ENCODE peak calls at places on chromosome 3, in five cellular contexts. B, K, P, T and L are unnamed samples.

GRCh38 chr3:106376016-106376415 is 507.2 kb upstream of the CBLB start:
- DNase-seq in B (no peak), K (no peak), P (no peak), T (no peak), L (peak; percentile 43)

GRCh38 chr3:101850327-101851048 is 1.2 kb downstream of the NFKBIZ start:
- DNase-seq in B (no peak), K (no peak), P (no peak), T (no peak), L (peak; percentile 44)

GRCh38 chr3:99484871-99485270 is 153.5 kb upstream of the COL8A1 start:
- DNase-seq in B (no peak), K (no peak), P (no peak), T (no peak), L (no peak)

GRCh38 chr3:124272611-124273151 is 280.8 kb upstream of the ROPN1 start:
- DNase-seq in B (no peak), K (no peak), P (no peak), T (peak; percentile 56), L (no peak)

GRCh38 chr3:81300324-81300927 is 461.0 kb downstream of the GBE1 start:
- DNase-seq in B (no peak), K (no peak), P (no peak), T (no peak), L (no peak)

GRCh38 chr3:106272302-106272701 is 403.5 kb upstream of the CBLB start:
- DNase-seq in B (no peak), K (no peak), P (no peak), T (no peak), L (no peak)

GRCh38 chr3:42699511-42699971 is 3.1 kb downstream of the HHATL start:
- DNase-seq in B (no peak), K (no peak), P (no peak), T (peak; percentile 64), L (no peak)

GRCh38 chr3:104316118-104316517 is 1050.6 kb upstream of the ALCAM start:
- DNase-seq in B (no peak), K (no peak), P (no peak), T (no peak), L (no peak)

GRCh38 chr3:138945646-138946553 is 1.0 kb downstream of the FOXL2 start:
- DNase-seq in B (no peak), K (peak; percentile 53), P (peak; percentile 75), T (peak; percentile 79), L (peak; percentile 38)

GRCh38 chr3:29644261-29644660 is 363.4 kb downstream of the RBMS3 start:
- DNase-seq in B (no peak), K (no peak), P (no peak), T (no peak), L (no peak)

GRCh38 chr3:183816681-183817080 is 8.7 kb downstream of the MAP6D1 start:
- DNase-seq in B (no peak), K (no peak), P (no peak), T (peak; percentile 32), L (no peak)

GRCh38 chr3:126339466-126339865 is 17.7 kb downstream of the KLF15 start:
- DNase-seq in B (no peak), K (no peak), P (no peak), T (peak; percentile 56), L (no peak)

GRCh38 chr3:151766454-151766853 is 32.7 kb downstream of the AADACL2 start:
- DNase-seq in B (no peak), K (no peak), P (peak; percentile 98), T (no peak), L (peak; percentile 41)

GRCh38 chr3:149373235-149374125 is 4.0 kb downstream of the TM4SF1 start:
- DNase-seq in B (no peak), K (no peak), P (peak; percentile 73), T (no peak), L (peak; percentile 91)

GRCh38 chr3:194043516-194043915 is 92.4 kb upstream of the HES1 start:
- DNase-seq in B (peak; percentile 70), K (no peak), P (no peak), T (no peak), L (peak; percentile 23)

GRCh38 chr3:58005662-58006061 is 2.6 kb upstream of the FLNB start:
- DNase-seq in B (peak; percentile 87), K (no peak), P (peak; percentile 55), T (no peak), L (peak; percentile 94)

GRCh38 chr3:12891985-12892839 is 50.8 kb upstream of the RPL32 start:
- DNase-seq in B (no peak), K (peak; percentile 58), P (peak; percentile 55), T (no peak), L (peak; percentile 65)

GRCh38 chr3:182983811-182984210 is 3.5 kb upstream of the DCUN1D1 start:
- DNase-seq in B (no peak), K (no peak), P (no peak), T (no peak), L (peak; percentile 35)

GRCh38 chr3:15386352-15386751 is 41.0 kb downstream of the METTL6 start:
- DNase-seq in B (no peak), K (no peak), P (no peak), T (peak; percentile 48), L (no peak)

GRCh38 chr3:178558637-178559036 is 22.4 kb downstream of the KCNMB2 start:
- DNase-seq in B (peak; percentile 23), K (no peak), P (no peak), T (no peak), L (no peak)

GRCh38 chr3:16961621-16962205 is 77.0 kb downstream of the PLCL2 start:
- DNase-seq in B (no peak), K (no peak), P (peak; percentile 6), T (no peak), L (no peak)

GRCh38 chr3:143139786-143140185 is 20.2 kb downstream of the CHST2 start:
- DNase-seq in B (no peak), K (no peak), P (peak; percentile 49), T (no peak), L (peak; percentile 73)

GRCh38 chr3:127208483-127209100 is 15.7 kb downstream of the PRR23E start:
- DNase-seq in B (no peak), K (no peak), P (no peak), T (peak; percentile 72), L (no peak)

GRCh38 chr3:7744850-7745249 is 756.8 kb upstream of the LMCD1 start:
- DNase-seq in B (no peak), K (no peak), P (no peak), T (no peak), L (no peak)

GRCh38 chr3:124514681-124515080 is 215.6 kb upstream of the UMPS start:
- DNase-seq in B (no peak), K (no peak), P (no peak), T (no peak), L (no peak)

GRCh38 chr3:138923531-138923994 is 23.4 kb downstream of the FOXL2 start:
- DNase-seq in B (no peak), K (peak; percentile 91), P (peak; percentile 84), T (peak; percentile 96), L (peak; percentile 93)

GRCh38 chr3:11641683-11642407 is 1.9 kb downstream of the VGLL4 start:
- DNase-seq in B (no peak), K (no peak), P (no peak), T (no peak), L (peak; percentile 55)

GRCh38 chr3:140695361-140696061 is 17.6 kb downstream of the TRIM42 start:
- DNase-seq in B (no peak), K (no peak), P (no peak), T (no peak), L (no peak)

GRCh38 chr3:98763076-98763475 is at the start of gene ST3GAL6:
- DNase-seq in B (no peak), K (no peak), P (no peak), T (no peak), L (peak; percentile 45)

GRCh38 chr3:109081746-109082510 is 36.0 kb downstream of the MORC1 start:
- DNase-seq in B (peak; percentile 63), K (peak; percentile 24), P (peak; percentile 53), T (no peak), L (peak; percentile 71)

GRCh38 chr3:118501152-118501551 is 533.5 kb downstream of the IGSF11 start:
- DNase-seq in B (no peak), K (peak; percentile 23), P (peak; percentile 27), T (no peak), L (peak; percentile 35)

DNA sequence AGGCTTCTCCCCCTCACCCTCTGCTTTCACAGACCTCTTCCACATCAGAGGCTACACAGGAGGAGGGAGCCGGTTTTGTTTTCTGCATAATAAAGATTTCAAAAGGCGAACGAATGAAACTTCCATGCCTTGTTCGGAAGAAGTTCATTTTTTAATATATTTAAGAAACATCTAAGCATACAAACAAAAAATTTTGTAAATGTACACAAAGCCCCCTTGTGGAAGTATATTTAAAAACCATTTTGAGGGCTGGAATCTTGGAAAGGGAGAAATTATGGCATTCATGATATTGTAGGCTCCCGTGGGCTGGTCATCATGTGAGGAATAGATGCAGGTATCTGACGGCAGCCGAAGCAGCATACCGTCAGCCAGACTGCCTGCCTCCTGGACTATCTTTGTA is 90.4 kb downstream of the MECOM start:
- DNase-seq in B (no peak), K (no peak), P (no peak), T (no peak), L (no peak)
- TF ChIP-seq CTCF in B (peak; percentile 7), K (peak; percentile 33), P (peak; percentile 9), T (no peak), L (peak; percentile 20)

DNA sequence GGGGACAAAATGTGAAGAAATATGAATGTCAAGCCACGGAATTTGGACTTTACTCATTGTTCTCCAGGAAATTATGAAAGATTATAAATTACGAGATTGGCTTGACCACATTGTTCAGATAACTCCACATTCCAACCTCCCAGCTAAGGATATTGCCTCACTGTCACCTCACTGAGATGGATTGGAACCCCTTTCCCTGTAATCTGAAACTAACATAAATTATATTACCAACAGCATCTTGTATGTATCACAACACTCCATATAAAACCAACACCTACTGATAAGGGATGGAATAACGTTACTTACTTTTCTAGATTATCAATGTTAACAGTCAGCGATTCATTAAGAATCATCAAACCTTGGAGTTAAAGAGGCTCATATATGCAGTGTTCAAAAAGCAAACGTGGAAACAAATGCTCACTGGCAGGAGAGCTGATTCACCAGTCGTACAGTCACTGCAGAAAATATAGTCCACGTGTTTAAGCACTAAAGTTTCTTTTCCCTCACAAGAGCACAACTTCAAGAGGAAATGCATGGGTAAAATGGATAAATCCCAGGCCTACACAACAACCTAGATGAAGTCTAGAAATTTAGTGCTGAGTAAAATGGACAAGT is 451.5 kb downstream of the FGF12 start:
- DNase-seq in B (no peak), K (no peak), P (no peak), T (no peak), L (peak; percentile 21)
- TF ChIP-seq CTCF in B (no peak), K (no peak), P (no peak), T (no peak), L (no peak)

GRCh38 chr3:147945968-147946519 is 536.9 kb downstream of the ZIC1 start:
- DNase-seq in B (peak; percentile 56), K (peak; percentile 52), P (peak; percentile 67), T (no peak), L (peak; percentile 54)
- TF ChIP-seq CTCF in B (peak; percentile 73), K (peak; percentile 68), P (peak; percentile 51), T (no peak), L (peak; percentile 21)

GRCh38 chr3:41447701-41448100 is 248.4 kb downstream of the CTNNB1 start:
- DNase-seq in B (no peak), K (no peak), P (no peak), T (no peak), L (no peak)

GRCh38 chr3:41450416-41451231 is 251.3 kb downstream of the CTNNB1 start:
- DNase-seq in B (no peak), K (no peak), P (peak; percentile 6), T (no peak), L (no peak)

DNA sequence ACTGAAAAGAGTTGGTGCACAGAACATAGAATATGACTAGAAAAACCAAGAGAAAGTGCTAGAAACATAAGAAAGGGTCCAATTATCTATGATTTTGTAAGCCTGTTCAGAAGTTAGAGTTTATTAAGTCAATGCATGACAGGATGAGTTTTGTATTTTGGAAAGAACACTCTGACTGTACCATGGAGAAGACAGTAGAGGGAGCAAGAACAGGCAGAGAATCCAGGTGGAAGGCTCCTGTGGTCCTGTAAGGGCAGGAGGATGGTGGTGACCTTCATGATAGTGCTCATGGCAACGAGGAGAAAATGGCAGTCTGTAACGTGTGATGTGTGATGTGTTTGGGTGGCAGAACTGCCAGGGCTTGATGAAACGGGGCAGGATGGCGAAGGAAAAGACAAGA is 249.1 kb downstream of the CTNNB1 start:
- DNase-seq in B (no peak), K (no peak), P (no peak), T (no peak), L (no peak)
- TF ChIP-seq CTCF in B (no peak), K (no peak), P (no peak), T (no peak), L (no peak)